ENCODE peak calls at places on chromosomes 13 and 19, in five cellular contexts. One of them, this sample, is unnamed.

GRCh38 chr13:112685856-112686255 is 4.0 kb upstream of the ATP11A start:
- DNase-seq in pancreas: no peak
- DNase-seq in upper lobe of left lung: peak; percentile 78
- DNase-seq in gastrocnemius medialis: no peak
- DNase-seq in esophagus squamous epithelium: no peak
- DNase-seq in this sample: no peak

GRCh38 chr13:95456837-95457236 is 95.7 kb upstream of the CLDN10 start:
- DNase-seq in gastrocnemius medialis: no peak
- DNase-seq in esophagus squamous epithelium: no peak
- DNase-seq in pancreas: no peak
- DNase-seq in upper lobe of left lung: no peak
- DNase-seq in this sample: no peak

GRCh38 chr19:10928563-10929401 is at the start of the genes TIMM29 and YIPF2:
- DNase-seq in esophagus squamous epithelium: peak; percentile 78
- DNase-seq in upper lobe of left lung: peak; percentile 98
- DNase-seq in pancreas: peak; percentile 99
- DNase-seq in gastrocnemius medialis: peak; percentile 98
- DNase-seq in this sample: peak; percentile 98

GRCh38 chr13:113113846-113114271 is 8.3 kb downstream of the F7 start:
- DNase-seq in pancreas: no peak
- DNase-seq in esophagus squamous epithelium: no peak
- DNase-seq in gastrocnemius medialis: no peak
- DNase-seq in upper lobe of left lung: peak; percentile 9
- DNase-seq in this sample: no peak

GRCh38 chr13:38385152-38385891 is 35.7 kb downstream of the UFM1 start:
- DNase-seq in upper lobe of left lung: no peak
- DNase-seq in gastrocnemius medialis: no peak
- DNase-seq in pancreas: no peak
- DNase-seq in esophagus squamous epithelium: no peak
- DNase-seq in this sample: no peak

GRCh38 chr13:62320129-62320724 is 904.6 kb upstream of the PCDH20 start:
- DNase-seq in esophagus squamous epithelium: no peak
- DNase-seq in pancreas: no peak
- DNase-seq in upper lobe of left lung: no peak
- DNase-seq in gastrocnemius medialis: no peak
- DNase-seq in this sample: peak; percentile 29

GRCh38 chr13:25874907-25875306 is 176.9 kb downstream of the SHISA2 start:
- DNase-seq in esophagus squamous epithelium: no peak
- DNase-seq in pancreas: no peak
- DNase-seq in gastrocnemius medialis: no peak
- DNase-seq in upper lobe of left lung: no peak
- DNase-seq in this sample: no peak

GRCh38 chr19:6276447-6276846 is 3.3 kb downstream of the MLLT1 start:
- DNase-seq in pancreas: no peak
- DNase-seq in upper lobe of left lung: peak; percentile 70
- DNase-seq in gastrocnemius medialis: peak; percentile 34
- DNase-seq in esophagus squamous epithelium: no peak
- DNase-seq in this sample: no peak

GRCh38 chr19:3774621-3775373 is 2.8 kb upstream of the RAX2 start:
- DNase-seq in gastrocnemius medialis: no peak
- DNase-seq in pancreas: no peak
- DNase-seq in upper lobe of left lung: no peak
- DNase-seq in esophagus squamous epithelium: no peak
- DNase-seq in this sample: no peak

GRCh38 chr19:16115309-16116039 is 3.8 kb downstream of the RAB8A start:
- DNase-seq in pancreas: no peak
- DNase-seq in upper lobe of left lung: no peak
- DNase-seq in esophagus squamous epithelium: no peak
- DNase-seq in gastrocnemius medialis: no peak
- DNase-seq in this sample: no peak

GRCh38 chr19:13764821-13765394 is 586 bp downstream of the MRI1 start:
- DNase-seq in esophagus squamous epithelium: no peak
- DNase-seq in pancreas: peak; percentile 46
- DNase-seq in upper lobe of left lung: peak; percentile 31
- DNase-seq in gastrocnemius medialis: no peak
- DNase-seq in this sample: peak; percentile 50

DNA sequence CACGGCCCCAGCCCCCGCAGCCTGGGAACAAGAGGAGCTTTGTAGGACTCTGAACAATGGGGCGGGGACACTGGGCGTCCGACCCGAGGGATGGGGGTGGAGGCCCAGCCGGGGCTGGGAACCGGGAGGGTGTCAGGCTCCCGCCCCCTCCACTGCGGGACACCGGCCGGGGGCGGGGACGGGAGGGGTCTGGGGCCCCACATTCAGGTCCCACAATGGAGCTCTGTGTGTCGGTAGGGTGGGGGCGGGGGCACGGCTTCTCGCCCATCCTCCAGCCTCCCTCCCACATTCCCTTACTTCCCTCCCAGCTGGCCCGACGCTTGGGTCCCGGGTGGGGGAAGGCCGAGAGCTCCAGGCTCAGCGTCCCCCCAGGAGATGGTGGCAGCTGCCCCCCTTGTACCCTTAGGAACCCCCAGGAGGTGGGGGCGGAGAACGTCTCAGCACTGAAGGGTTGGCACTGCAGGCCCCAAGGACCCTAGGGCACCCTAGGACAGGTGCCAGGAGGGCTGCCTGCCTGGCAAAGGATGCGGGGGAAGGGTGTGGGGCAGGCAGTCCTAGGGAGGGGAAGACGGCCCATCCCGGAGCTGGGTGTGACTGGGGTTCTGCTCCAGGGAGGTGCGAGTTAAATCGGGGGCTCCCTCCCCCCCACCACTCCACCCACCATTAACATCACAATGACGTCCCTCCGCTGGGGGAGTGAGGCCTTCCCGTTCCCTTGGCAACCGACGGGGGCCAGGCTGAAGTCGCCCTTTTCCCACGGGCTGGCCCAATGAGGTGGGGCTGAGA is 5.3 kb downstream of the TTYH1 start:
- DNase-seq in upper lobe of left lung: no peak
- DNase-seq in pancreas: peak; percentile 78
- DNase-seq in esophagus squamous epithelium: no peak
- DNase-seq in gastrocnemius medialis: no peak
- DNase-seq in this sample: peak; percentile 84
- H3K4me1 ChIP-seq in upper lobe of left lung: peaks cover 9% of the 10 kb centered on the region
- H3K4me1 ChIP-seq in pancreas: no peaks in the 10 kb centered on the region
- H3K4me1 ChIP-seq in esophagus squamous epithelium: no peaks in the 10 kb centered on the region
- H3K4me1 ChIP-seq in gastrocnemius medialis: no peaks in the 10 kb centered on the region
- H3K4me1 ChIP-seq in this sample: peaks cover 22% of the 10 kb centered on the region

GRCh38 chr19:35165200-35166058 is 10.9 kb downstream of the FXYD5 start:
- DNase-seq in upper lobe of left lung: no peak
- DNase-seq in esophagus squamous epithelium: no peak
- DNase-seq in gastrocnemius medialis: no peak
- DNase-seq in pancreas: no peak
- DNase-seq in this sample: no peak
- H3K9me3 ChIP-seq in upper lobe of left lung: peaks cover 8% of the 10 kb centered on the region
- H3K9me3 ChIP-seq in esophagus squamous epithelium: peaks cover 20% of the 10 kb centered on the region
- H3K9me3 ChIP-seq in gastrocnemius medialis: peaks cover 6% of the 10 kb centered on the region
- H3K9me3 ChIP-seq in pancreas: no peaks in the 10 kb centered on the region
- H3K9me3 ChIP-seq in this sample: no peaks in the 10 kb centered on the region

DNA sequence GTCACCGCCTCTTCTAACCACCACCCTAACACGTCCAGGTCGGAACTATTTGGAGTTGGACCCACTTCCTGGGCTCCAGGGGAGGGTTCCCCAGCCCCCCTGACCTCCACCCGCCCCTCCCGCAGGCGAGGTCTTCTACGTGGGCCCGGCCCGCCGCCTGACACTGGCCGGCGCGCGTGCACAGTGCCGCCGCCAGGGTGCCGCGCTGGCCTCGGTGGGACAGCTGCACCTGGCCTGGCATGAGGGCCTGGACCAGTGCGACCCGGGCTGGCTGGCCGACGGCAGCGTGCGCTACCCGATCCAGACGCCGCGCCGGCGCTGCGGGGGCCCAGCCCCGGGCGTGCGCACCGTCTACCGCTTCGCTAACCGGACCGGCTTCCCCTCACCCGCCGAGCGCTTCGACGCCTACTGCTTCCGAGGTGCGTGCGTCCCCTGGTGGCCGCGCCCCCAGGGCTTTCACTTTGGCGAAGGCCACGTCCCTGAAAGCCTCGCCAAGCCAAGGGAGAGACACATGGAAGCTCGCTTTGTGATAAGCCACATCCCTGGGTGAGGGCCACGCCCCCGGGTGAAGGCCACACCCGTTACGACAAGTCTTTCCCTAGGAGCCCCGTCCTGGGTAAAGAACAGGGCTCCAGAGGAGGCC is 13.2 kb downstream of the NCAN start:
- DNase-seq in upper lobe of left lung: peak; percentile 76
- DNase-seq in pancreas: peak; percentile 70
- DNase-seq in gastrocnemius medialis: no peak
- DNase-seq in esophagus squamous epithelium: no peak
- DNase-seq in this sample: peak; percentile 80
- H3K4me3 ChIP-seq in upper lobe of left lung: peak overlapping the region; percentile 51
- H3K4me3 ChIP-seq in pancreas: peak overlapping the region; percentile 47
- H3K4me3 ChIP-seq in gastrocnemius medialis: peak overlapping the region; percentile 23
- H3K4me3 ChIP-seq in esophagus squamous epithelium: peak overlapping the region; percentile 17
- H3K4me3 ChIP-seq in this sample: peak overlapping the region; percentile 7

GRCh38 chr19:51148571-51148970 is 6.5 kb downstream of the SIGLEC7 start:
- DNase-seq in pancreas: no peak
- DNase-seq in gastrocnemius medialis: no peak
- DNase-seq in upper lobe of left lung: no peak
- DNase-seq in esophagus squamous epithelium: no peak
- DNase-seq in this sample: no peak

GRCh38 chr19:51145926-51146493 is 3.9 kb downstream of the SIGLEC7 start:
- DNase-seq in pancreas: no peak
- DNase-seq in gastrocnemius medialis: no peak
- DNase-seq in upper lobe of left lung: no peak
- DNase-seq in esophagus squamous epithelium: no peak
- DNase-seq in this sample: no peak

GRCh38 chr19:51144482-51145045 is 2.5 kb downstream of the SIGLEC7 start:
- DNase-seq in pancreas: no peak
- DNase-seq in gastrocnemius medialis: no peak
- DNase-seq in upper lobe of left lung: no peak
- DNase-seq in esophagus squamous epithelium: no peak
- DNase-seq in this sample: no peak

GRCh38 chr19:51147663-51148062 is 5.6 kb downstream of the SIGLEC7 start:
- DNase-seq in gastrocnemius medialis: no peak
- DNase-seq in upper lobe of left lung: no peak
- DNase-seq in pancreas: no peak
- DNase-seq in esophagus squamous epithelium: no peak
- DNase-seq in this sample: no peak

GRCh38 chr19:51146751-51147150 is 4.7 kb downstream of the SIGLEC7 start:
- DNase-seq in gastrocnemius medialis: no peak
- DNase-seq in pancreas: no peak
- DNase-seq in esophagus squamous epithelium: no peak
- DNase-seq in upper lobe of left lung: no peak
- DNase-seq in this sample: no peak
- H3K4me1 ChIP-seq in gastrocnemius medialis: no peaks in the 10 kb centered on the region
- H3K4me1 ChIP-seq in pancreas: no peaks in the 10 kb centered on the region
- H3K4me1 ChIP-seq in esophagus squamous epithelium: no peaks in the 10 kb centered on the region
- H3K4me1 ChIP-seq in upper lobe of left lung: peaks cover 1% of the 10 kb centered on the region
- H3K4me1 ChIP-seq in this sample: no peaks in the 10 kb centered on the region

GRCh38 chr19:56611288-56611687 is 16.2 kb downstream of the ZNF71 start:
- DNase-seq in pancreas: no peak
- DNase-seq in gastrocnemius medialis: no peak
- DNase-seq in esophagus squamous epithelium: no peak
- DNase-seq in upper lobe of left lung: no peak
- DNase-seq in this sample: no peak
- H3K9me3 ChIP-seq in pancreas: no peaks in the 10 kb centered on the region
- H3K9me3 ChIP-seq in gastrocnemius medialis: peaks cover 11% of the 10 kb centered on the region
- H3K9me3 ChIP-seq in esophagus squamous epithelium: peaks cover 55% of the 10 kb centered on the region
- H3K9me3 ChIP-seq in upper lobe of left lung: peaks cover 39% of the 10 kb centered on the region
- H3K9me3 ChIP-seq in this sample: peaks cover under 1% of the 10 kb centered on the region